ENCODE peak calls at places on chromosomes 16 and 17, in nine cellular contexts. W is AG10803; M is cardiac fibroblast; D is activated CD8-positive, alpha-beta T cell treated with anti-CD3 and anti-CD28 coated beads for 36 hours; K is fibroblast of mammary gland; I is neural progenitor cell; R is heart right ventricle; B is mammary epithelial cell; O is colonic mucosa. C is an unnamed sample.
A peak's percentile ranks its signal among the peaks of the same experiment; 100 is the strongest.

GRCh38 chr17:19338031-19338990 is 24.2 kb downstream of the B9D1 start:
- DNase-seq in W (peak; percentile 22), M (peak; percentile 47), D (peak; percentile 80), K (peak; percentile 45), I (peak; percentile 72), R (peak; percentile 57), B (peak; percentile 50), O (peak; percentile 60), C (peak; percentile 84)

GRCh38 chr16:9836118-9836736 is 346.0 kb downstream of the GRIN2A start:
- DNase-seq in W (peak; percentile 16), M (peak; percentile 59), D (no peak), K (peak; percentile 46), I (peak; percentile 68), R (no peak), B (no peak), O (no peak), C (peak; percentile 10)

GRCh38 chr16:84268661-84269060 is 26.0 kb upstream of the WFDC1 start:
- DNase-seq in W (no peak), M (no peak), D (no peak), K (no peak), I (peak; percentile 12), R (no peak), B (no peak), O (no peak), C (no peak)

GRCh38 chr17:30969989-30970680 is 704 bp upstream of the RNF135 start:
- DNase-seq in W (peak; percentile 12), M (no peak), D (peak; percentile 24), K (peak; percentile 58), I (peak; percentile 54), R (no peak), B (peak; percentile 67), O (peak; percentile 70), C (peak; percentile 39)

GRCh38 chr17:3256575-3256974 is 41.6 kb downstream of the OR3A1 start:
- DNase-seq in W (no peak), M (no peak), D (no peak), K (no peak), I (no peak), R (no peak), B (no peak), O (no peak), C (no peak)

GRCh38 chr17:31722251-31723056 is 136.6 kb downstream of the COPRS start:
- DNase-seq in W (peak; percentile 68), M (peak; percentile 51), D (no peak), K (no peak), I (no peak), R (peak; percentile 21), B (no peak), O (no peak), C (no peak)

GRCh38 chr17:61689610-61690180 is 98.7 kb upstream of the NACA2 start:
- DNase-seq in W (peak; percentile 8), M (peak; percentile 49), D (no peak), K (peak; percentile 47), I (no peak), R (no peak), B (peak; percentile 12), O (no peak), C (no peak)

GRCh38 chr16:4947722-4948503 is 10.2 kb upstream of the SEC14L5 start:
- DNase-seq in W (no peak), M (peak; percentile 10), D (no peak), K (no peak), I (peak; percentile 92), R (no peak), B (no peak), O (no peak), C (no peak)

GRCh38 chr16:80803341-80804060 is 897 bp downstream of the CDYL2 start:
- DNase-seq in W (peak; percentile 13), M (peak; percentile 24), D (peak; percentile 59), K (no peak), I (peak; percentile 63), R (peak; percentile 33), B (no peak), O (peak; percentile 28), C (peak; percentile 72)

DNA sequence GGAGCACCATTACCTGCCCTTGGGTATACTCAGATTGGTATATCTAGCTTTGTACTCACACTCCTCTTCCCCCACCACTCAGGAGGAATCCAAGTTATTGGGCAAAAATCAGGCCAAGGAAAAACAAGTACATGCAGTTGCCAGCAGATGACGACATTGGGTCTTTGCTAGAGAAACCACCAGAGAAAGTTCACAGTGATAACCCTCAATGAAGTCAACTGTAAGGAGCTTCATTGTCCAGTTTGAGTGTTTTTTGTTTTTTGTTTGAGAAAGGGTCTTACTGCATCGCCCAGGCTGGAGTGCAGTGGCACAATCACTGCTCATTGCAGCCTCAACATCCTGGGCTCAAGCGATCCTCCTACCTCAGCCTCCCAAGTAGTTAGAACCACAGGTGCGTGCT is 34.6 kb upstream of the TOX3 start:
- DNase-seq in W (no peak), M (no peak), D (no peak), K (no peak), I (no peak), R (no peak), B (no peak), O (no peak), C (no peak)
- TF ChIP-seq CTCF in W (no peak), M (no peak), D (no peak), K (no peak), I (peak; percentile 23), R (no peak), B (no peak), O (no peak), C (no peak)

GRCh38 chr16:56204836-56205235 is 13.5 kb downstream of the GNAO1 start:
- DNase-seq in W (peak; percentile 50), M (no peak), D (no peak), K (no peak), I (no peak), R (no peak), B (no peak), O (no peak), C (no peak)

GRCh38 chr16:56201030-56201429 is 9.7 kb downstream of the GNAO1 start:
- DNase-seq in W (no peak), M (no peak), D (no peak), K (no peak), I (no peak), R (no peak), B (no peak), O (no peak), C (no peak)

GRCh38 chr16:56202036-56202435 is 10.7 kb downstream of the GNAO1 start:
- DNase-seq in W (peak; percentile 29), M (no peak), D (peak; percentile 61), K (no peak), I (no peak), R (no peak), B (peak; percentile 21), O (no peak), C (no peak)

GRCh38 chr16:56199164-56199563 is 7.9 kb downstream of the GNAO1 start:
- DNase-seq in W (no peak), M (no peak), D (peak; percentile 59), K (no peak), I (no peak), R (no peak), B (no peak), O (no peak), C (peak; percentile 34)

DNA sequence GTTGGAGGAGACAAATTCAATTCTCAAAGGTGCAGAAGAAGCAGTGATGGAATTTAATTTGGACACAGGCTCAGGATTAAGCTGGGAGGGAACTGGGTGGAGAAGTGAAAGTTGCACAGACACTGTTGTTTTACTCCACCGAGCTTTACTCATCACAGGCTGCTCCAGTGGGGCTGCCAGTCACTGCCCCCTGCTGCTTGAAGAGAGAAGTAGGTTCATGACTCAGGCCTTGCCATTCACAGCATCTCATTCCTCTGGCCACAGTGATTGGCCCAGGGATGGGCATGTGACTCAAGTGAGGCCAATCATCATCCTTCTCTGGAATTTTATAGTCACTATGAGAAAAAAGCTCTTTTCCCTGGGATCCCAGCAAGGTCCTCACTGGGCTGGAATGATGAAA is 11.8 kb downstream of the GNAO1 start:
- DNase-seq in W (no peak), M (peak; percentile 28), D (peak; percentile 76), K (peak; percentile 20), I (peak; percentile 56), R (peak; percentile 18), B (peak; percentile 12), O (no peak), C (peak; percentile 51)
- TF ChIP-seq CTCF in W (no peak), M (peak; percentile 23), D (peak; percentile 67), K (peak; percentile 20), I (peak; percentile 40), R (peak; percentile 38), B (peak; percentile 24), O (peak; percentile 20), C (peak; percentile 31)

GRCh38 chr16:51522902-51523301 is 371.8 kb upstream of the SALL1 start:
- DNase-seq in W (no peak), M (no peak), D (no peak), K (no peak), I (no peak), R (no peak), B (no peak), O (no peak), C (no peak)

GRCh38 chr16:51523400-51523799 is 372.3 kb upstream of the SALL1 start:
- DNase-seq in W (peak; percentile 67), M (no peak), D (no peak), K (peak; percentile 58), I (peak; percentile 75), R (no peak), B (no peak), O (no peak), C (no peak)

GRCh38 chr16:51524070-51524469 is 373.0 kb upstream of the SALL1 start:
- DNase-seq in W (no peak), M (no peak), D (no peak), K (no peak), I (no peak), R (no peak), B (no peak), O (no peak), C (no peak)

GRCh38 chr16:51526622-51527021 is 375.6 kb upstream of the SALL1 start:
- DNase-seq in W (no peak), M (no peak), D (no peak), K (no peak), I (no peak), R (no peak), B (no peak), O (no peak), C (no peak)

DNA sequence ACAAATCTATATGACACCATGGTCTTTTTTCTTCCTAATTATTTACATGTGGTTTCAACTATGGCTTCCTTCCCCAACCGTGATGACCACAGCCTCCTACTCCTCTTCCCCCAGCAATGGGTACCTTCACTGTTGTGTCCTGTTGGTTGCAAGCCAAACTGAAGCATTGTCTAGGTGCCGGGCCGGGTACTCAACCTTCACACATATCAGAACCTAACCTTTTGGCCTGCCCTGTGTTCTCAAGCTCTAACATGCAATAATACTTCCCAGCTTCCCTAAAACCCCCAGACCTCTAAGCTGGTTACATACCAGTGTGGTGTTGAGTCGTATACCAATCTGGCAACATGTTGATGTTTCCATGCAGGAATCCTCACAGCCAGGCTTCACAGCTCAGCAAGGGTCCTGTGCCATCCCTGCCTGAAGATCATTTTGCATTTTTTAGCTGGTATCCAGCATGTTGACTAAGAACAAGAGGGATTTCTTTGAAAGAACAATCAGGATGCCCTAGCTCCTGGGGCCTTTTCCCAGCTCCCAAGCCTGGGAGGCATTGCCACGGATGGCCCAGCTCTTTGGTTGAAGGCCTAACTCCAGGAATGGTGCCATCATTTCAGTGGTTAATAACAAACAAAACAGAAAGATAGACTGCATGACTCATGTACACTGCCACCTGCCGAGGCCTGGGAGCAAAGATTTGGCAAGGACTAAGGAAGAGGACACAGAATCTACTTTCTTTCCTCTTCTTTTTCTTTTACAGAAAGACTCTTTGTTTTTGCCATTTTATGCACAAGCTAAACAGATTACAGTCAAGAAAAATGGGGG is 373.7 kb upstream of the SALL1 start:
- DNase-seq in W (peak; percentile 82), M (peak; percentile 43), D (no peak), K (peak; percentile 88), I (no peak), R (no peak), B (peak; percentile 52), O (no peak), C (no peak)
- TF ChIP-seq CTCF in W (peak; percentile 28), M (no peak), D (no peak), K (peak; percentile 31), I (no peak), R (no peak), B (no peak), O (no peak), C (no peak)

GRCh38 chr16:386641-387156 is 4.9 kb upstream of the PGAP6 start:
- DNase-seq in W (no peak), M (peak; percentile 33), D (no peak), K (no peak), I (no peak), R (no peak), B (no peak), O (no peak), C (no peak)
- TF ChIP-seq CTCF in W (no peak), M (no peak), D (no peak), K (no peak), I (peak; percentile 17), R (no peak), B (no peak), O (no peak), C (no peak)